ENCODE peak calls at places on chromosome 1, in four cellular contexts. G is A549, V is IMR-90, N is K562. L is an unnamed sample.

GRCh38 chr1:13510499-13510898 is 3.3 kb downstream of the LRRC38 start:
- DNase-seq in G (no peak), V (no peak), N (no peak), L (no peak)

GRCh38 chr1:204446413-204447111 is 34.9 kb upstream of the PPP1R15B start:
- DNase-seq in G (peak; percentile 59), V (peak; percentile 62), N (peak; percentile 79), L (peak; percentile 82)

GRCh38 chr1:29291756-29292155 is 55.4 kb downstream of the PTPRU start:
- DNase-seq in N (no peak), V (no peak), G (no peak), L (no peak)

GRCh38 chr1:31771891-31772668 is 7.9 kb upstream of the ADGRB2 start:
- DNase-seq in V (peak; percentile 27), N (no peak), G (no peak), L (no peak)

GRCh38 chr1:145872421-145872891 is 13.2 kb downstream of the ANKRD35 start:
- DNase-seq in N (no peak), G (no peak), V (peak; percentile 30), L (no peak)

GRCh38 chr1:99816656-99817055 is 33.5 kb upstream of the AGL start:
- DNase-seq in G (no peak), V (no peak), N (no peak), L (no peak)

GRCh38 chr1:244918422-244919319 is 54.3 kb upstream of the HNRNPU start:
- DNase-seq in N (peak; percentile 86), G (peak; percentile 40), V (peak; percentile 12), L (peak; percentile 84)

GRCh38 chr1:6054596-6054995 is 8.9 kb downstream of the KCNAB2 start:
- DNase-seq in V (no peak), G (no peak), N (no peak), L (no peak)

GRCh38 chr1:236421850-236422516 is 27.9 kb downstream of the EDARADD start:
- DNase-seq in G (no peak), N (no peak), V (no peak), L (no peak)

GRCh38 chr1:162856260-162856659 is 4.7 kb downstream of the CCDC190 start:
- DNase-seq in V (peak; percentile 96), G (no peak), N (no peak), L (no peak)

GRCh38 chr1:203025721-203026665 is at the start of gene PPFIA4:
- DNase-seq in N (peak; percentile 100), V (peak; percentile 75), G (peak; percentile 87), L (peak; percentile 99)

GRCh38 chr1:234779160-234779538 is 169.2 kb upstream of the IRF2BP2 start:
- DNase-seq in N (peak; percentile 29), G (no peak), V (no peak), L (no peak)

GRCh38 chr1:2322065-2322571 is 69.2 kb downstream of the MORN1 start:
- DNase-seq in G (no peak), N (no peak), V (peak; percentile 80), L (no peak)

GRCh38 chr1:240107058-240107684 is 15.5 kb downstream of the FMN2 start:
- DNase-seq in V (peak; percentile 88), G (no peak), N (no peak), L (no peak)

GRCh38 chr1:23111600-23112535 is 56.8 kb downstream of the LUZP1 start:
- DNase-seq in N (no peak), V (peak; percentile 43), G (no peak), L (no peak)

GRCh38 chr1:12556368-12556930 is 61.6 kb downstream of the DHRS3 start:
- DNase-seq in V (peak; percentile 93), G (peak; percentile 73), N (no peak), L (no peak)

GRCh38 chr1:180365039-180365438 is 135.0 kb downstream of the LHX4 start:
- DNase-seq in N (peak; percentile 27), V (no peak), G (peak; percentile 41), L (no peak)

GRCh38 chr1:82161651-82162238 is 361.0 kb downstream of the ADGRL2 start:
- DNase-seq in N (no peak), G (no peak), V (no peak), L (no peak)

GRCh38 chr1:4636186-4636585 is 18.2 kb upstream of the AJAP1 start:
- DNase-seq in N (no peak), V (no peak), G (no peak), L (no peak)

GRCh38 chr1:204407314-204407971 is 4.2 kb downstream of the PPP1R15B start:
- DNase-seq in N (no peak), G (no peak), V (no peak), L (no peak)

GRCh38 chr1:100912019-100912418 is 16.1 kb downstream of the SLC30A7 start:
- DNase-seq in N (no peak), V (peak; percentile 37), G (no peak), L (no peak)

DNA sequence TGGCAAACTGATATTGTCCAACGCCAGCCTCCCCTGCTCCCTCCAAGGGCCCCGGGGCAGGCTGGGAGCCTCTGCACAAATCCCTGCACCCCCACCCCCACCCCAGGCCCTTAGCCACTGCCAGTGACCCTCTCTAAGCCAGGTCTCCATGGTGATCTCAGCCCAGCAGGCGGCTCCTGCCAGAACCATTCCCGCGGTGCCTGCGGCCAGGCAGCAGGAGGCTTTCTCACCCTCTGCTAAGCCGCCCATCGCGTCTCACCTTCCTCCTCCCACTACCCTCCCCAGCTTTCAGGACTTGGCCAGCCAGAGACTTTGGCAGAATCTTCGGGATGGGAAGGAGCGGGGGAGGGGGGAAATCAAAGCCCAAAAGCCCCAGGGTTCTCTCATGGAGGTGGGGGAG is 46.8 kb upstream of the WASF2 start:
- DNase-seq in V (peak; percentile 82), G (peak; percentile 46), N (no peak), L (peak; percentile 93)
- TF ChIP-seq SMC3 in V (no peak), G (no peak), N (no peak), L (no peak)

GRCh38 chr1:220970311-220970710 is 91.1 kb downstream of the HLX start:
- DNase-seq in V (peak; percentile 18), N (no peak), G (no peak), L (no peak)
- TF ChIP-seq SMC3 in V (no peak), N (no peak), G (no peak), L (no peak)

GRCh38 chr1:76993036-76993435 is 125.8 kb downstream of the ST6GALNAC5 start:
- DNase-seq in G (no peak), N (no peak), V (no peak), L (no peak)
- TF ChIP-seq SMC3 in G (no peak), N (no peak), V (no peak), L (no peak)

GRCh38 chr1:116064616-116065015 is 46.6 kb upstream of the MAB21L3 start:
- DNase-seq in V (no peak), G (no peak), N (no peak), L (no peak)
- TF ChIP-seq SMC3 in V (no peak), G (no peak), N (no peak), L (no peak)

GRCh38 chr1:209831615-209832014 is 3.8 kb downstream of the UTP25 start:
- DNase-seq in G (no peak), N (no peak), V (peak; percentile 60), L (no peak)

GRCh38 chr1:209829716-209830115 is 1.9 kb downstream of the UTP25 start:
- DNase-seq in V (peak; percentile 26), G (no peak), N (no peak), L (no peak)

GRCh38 chr1:209825591-209826433 is 2.0 kb upstream of the UTP25 start:
- DNase-seq in V (no peak), N (no peak), G (peak; percentile 52), L (no peak)

GRCh38 chr1:209827384-209828261 is at the start of gene UTP25:
- DNase-seq in G (peak; percentile 98), N (peak; percentile 87), V (peak; percentile 97), L (peak; percentile 80)

DNA sequence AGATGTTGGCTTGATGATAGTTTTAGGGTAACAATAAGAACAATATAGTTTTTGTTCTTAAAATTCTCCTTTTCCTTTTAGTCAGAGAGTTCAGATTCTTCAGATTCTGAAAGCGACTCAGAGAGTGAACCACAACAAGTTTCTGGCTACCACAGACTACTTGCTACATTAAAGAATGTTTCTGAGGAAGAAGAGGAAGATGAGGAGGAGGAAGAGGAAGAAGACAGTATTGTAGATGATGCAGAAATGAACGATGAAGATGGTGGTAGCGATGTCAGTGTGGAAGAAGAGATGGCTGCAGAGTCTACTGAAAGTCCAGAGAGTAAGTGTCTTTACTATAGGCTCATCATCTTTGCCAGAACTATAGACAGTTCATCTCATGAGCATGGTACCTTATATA is 3.0 kb downstream of the UTP25 start:
- DNase-seq in V (no peak), G (no peak), N (no peak), L (no peak)
- TF ChIP-seq SMC3 in V (no peak), G (no peak), N (no peak), L (no peak)

DNA sequence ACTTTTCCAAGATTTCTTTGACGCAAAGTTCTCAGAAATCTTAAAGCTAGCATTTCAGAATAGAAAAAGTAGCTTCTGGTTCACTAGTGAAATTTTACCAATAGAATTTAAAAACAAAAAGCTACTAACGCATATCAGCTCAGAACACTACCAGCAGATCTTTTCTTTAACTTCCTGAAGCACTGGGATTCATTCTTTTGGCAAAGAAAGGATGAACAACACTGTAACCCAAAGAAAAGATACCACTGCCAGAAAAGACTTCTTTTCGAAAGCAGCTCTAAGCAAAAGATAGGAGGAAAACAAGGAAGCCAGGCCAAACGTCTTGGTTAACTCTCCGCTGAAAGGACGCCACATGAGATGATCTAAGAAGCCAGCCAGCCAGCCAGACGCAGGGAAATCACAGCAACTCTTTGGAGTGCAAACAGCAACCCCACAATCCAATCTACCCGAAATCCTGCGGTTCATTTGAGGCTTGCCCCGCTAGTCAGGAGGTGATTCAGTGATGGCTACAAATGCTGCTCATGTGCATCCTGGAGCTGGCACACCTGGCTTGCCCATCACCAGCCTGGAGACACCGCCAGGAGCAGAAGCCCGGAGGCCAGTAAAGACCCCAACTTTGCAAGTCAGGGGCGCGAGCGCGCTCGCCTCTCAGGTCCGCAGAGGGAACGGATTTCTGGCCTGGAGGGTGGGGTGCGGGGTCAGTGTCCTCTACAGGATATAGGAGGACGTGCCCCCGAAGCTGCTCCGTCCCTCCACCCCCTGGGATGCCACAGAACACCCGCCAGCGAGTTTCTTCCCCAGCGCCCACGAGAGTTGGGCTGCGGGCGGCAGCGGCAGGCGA is 812 bp downstream of the NBPF1 start:
- DNase-seq in N (peak; percentile 65), G (peak; percentile 62), V (peak; percentile 91), L (peak; percentile 70)
- TF ChIP-seq SMC3 in N (no peak), G (no peak), V (no peak), L (no peak)

DNA sequence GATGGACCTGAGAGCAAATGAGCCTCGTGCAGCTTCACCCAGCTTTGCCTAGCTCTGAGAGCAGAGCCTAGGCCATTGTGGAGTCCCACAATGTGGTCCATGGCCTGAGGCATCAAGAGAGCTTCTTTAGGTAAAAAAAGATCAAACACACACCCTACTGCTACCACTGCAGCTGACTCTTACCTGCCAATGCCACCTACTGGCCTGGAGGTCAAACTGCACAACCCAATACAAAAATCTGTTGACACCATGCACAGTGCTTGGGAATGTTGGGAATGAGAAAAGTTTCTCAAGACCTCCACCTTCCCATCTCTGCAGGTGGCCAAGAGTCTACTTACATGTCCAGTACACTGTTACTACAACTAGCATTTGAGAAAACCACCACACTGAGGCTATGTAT is 60.6 kb downstream of the UCHL5 start:
- DNase-seq in N (peak; percentile 23), V (no peak), G (peak; percentile 15), L (no peak)
- TF ChIP-seq SMC3 in N (peak; percentile 37), V (no peak), G (no peak), L (no peak)

GRCh38 chr1:16960560-16961296 is 19.7 kb downstream of the MFAP2 start:
- DNase-seq in G (peak; percentile 87), N (peak; percentile 76), V (peak; percentile 75), L (peak; percentile 87)
- TF ChIP-seq SMC3 in G (peak; percentile 58), N (peak; percentile 69), V (peak; percentile 45), L (peak; percentile 43)